ENCODE peak calls at places on chromosomes 1 and 21, in four cellular contexts. W is T-helper 2 cell, M is neuronal stem cell, N is tibial artery. I is an unnamed sample.

GRCh38 chr1:183597656-183598055 is 7.4 kb upstream of the NCF2 start:
- DNase-seq in W (no peak), M (no peak), N (no peak), I (no peak)

GRCh38 chr1:11645670-11646265 is 8.5 kb downstream of the FBXO2 start:
- DNase-seq in W (peak; percentile 70), M (peak; percentile 76), N (peak; percentile 80), I (peak; percentile 85)

GRCh38 chr1:177311111-177311510 is 140.4 kb downstream of the BRINP2 start:
- DNase-seq in W (no peak), M (peak; percentile 14), N (no peak), I (no peak)

GRCh38 chr1:227299238-227299637 is 19.1 kb downstream of the CDC42BPA start:
- DNase-seq in W (no peak), M (no peak), N (no peak), I (no peak)

GRCh38 chr1:167278497-167278896 is 57.8 kb downstream of the POU2F1 start:
- DNase-seq in W (no peak), M (no peak), N (no peak), I (no peak)

GRCh38 chr21:45541221-45542039 is 810 bp downstream of the SLC19A1 start:
- DNase-seq in W (peak; percentile 69), M (no peak), N (peak; percentile 84), I (peak; percentile 91)

GRCh38 chr1:184649500-184649899 is 105.2 kb downstream of the EDEM3 start:
- DNase-seq in W (no peak), M (no peak), N (no peak), I (no peak)

GRCh38 chr1:55446351-55446750 is 231.2 kb upstream of the USP24 start:
- DNase-seq in W (no peak), M (no peak), N (no peak), I (no peak)

GRCh38 chr1:116881879-116882520 is 27.7 kb upstream of the PTGFRN start:
- DNase-seq in W (no peak), M (no peak), N (peak; percentile 70), I (peak; percentile 55)

GRCh38 chr1:113835686-113836290 is 23.5 kb upstream of the RSBN1 start:
- DNase-seq in W (no peak), M (no peak), N (no peak), I (no peak)

GRCh38 chr1:31054349-31054748 is 11.2 kb downstream of the PUM1 start:
- DNase-seq in W (no peak), M (no peak), N (no peak), I (no peak)

GRCh38 chr1:201489656-201490261 is 17.2 kb downstream of the CSRP1 start:
- DNase-seq in W (no peak), M (no peak), N (no peak), I (no peak)

GRCh38 chr1:94871031-94871430 is 50.9 kb downstream of the SLC44A3 start:
- DNase-seq in W (no peak), M (no peak), N (no peak), I (no peak)

GRCh38 chr1:89454845-89455521 is 69.6 kb upstream of the LRRC8B start:
- DNase-seq in W (peak; percentile 42), M (peak; percentile 36), N (no peak), I (no peak)

GRCh38 chr21:41379901-41380300 is 18.1 kb downstream of the MX2 start:
- DNase-seq in W (no peak), M (no peak), N (peak; percentile 34), I (no peak)

GRCh38 chr1:27557596-27558340 is 46.2 kb downstream of the AHDC1 start:
- DNase-seq in W (no peak), M (no peak), N (no peak), I (no peak)

GRCh38 chr1:205576011-205576410 is 55.8 kb downstream of the ELK4 start:
- DNase-seq in W (no peak), M (no peak), N (no peak), I (no peak)

GRCh38 chr1:152047607-152047953 is 10.8 kb upstream of the S100A11 start:
- DNase-seq in W (no peak), M (no peak), N (peak; percentile 83), I (no peak)

GRCh38 chr1:201286445-201286844 is 3.1 kb downstream of the PKP1 start:
- DNase-seq in W (no peak), M (no peak), N (no peak), I (no peak)

GRCh38 chr1:161307892-161308638 is 1.7 kb downstream of the MPZ start:
- DNase-seq in W (no peak), M (no peak), N (no peak), I (no peak)

GRCh38 chr1:87685366-87686136 is 356.9 kb downstream of the LMO4 start:
- DNase-seq in W (no peak), M (no peak), N (no peak), I (no peak)